ENCODE peak calls at places on chromosome 3, in four cellular contexts. L, W, H and T are unnamed samples.

GRCh38 chr3:50873376-50874157 is 198.8 kb downstream of the DOCK3 start:
- DNase-seq in L (no peak), W (no peak), H (no peak), T (no peak)

GRCh38 chr3:26647078-26647477 is 24.5 kb downstream of the LRRC3B start:
- DNase-seq in L (no peak), W (no peak), H (no peak), T (no peak)

GRCh38 chr3:8712045-8712870 is 21.3 kb upstream of the CAV3 start:
- DNase-seq in L (no peak), W (no peak), H (no peak), T (no peak)

GRCh38 chr3:159151130-159151529 is 349.3 kb downstream of the MFSD1 start:
- DNase-seq in L (no peak), W (no peak), H (no peak), T (no peak)

GRCh38 chr3:155312781-155313180 is 19.3 kb upstream of the STRIT1 start:
- DNase-seq in L (no peak), W (no peak), H (no peak), T (no peak)

GRCh38 chr3:141127344-141128125 is 76.4 kb downstream of the SPSB4 start:
- DNase-seq in L (no peak), W (no peak), H (no peak), T (no peak)

GRCh38 chr3:30943206-30943605 is 48.7 kb upstream of the GADL1 start:
- DNase-seq in L (no peak), W (no peak), H (no peak), T (no peak)

GRCh38 chr3:73052857-73053256 is 8.6 kb upstream of the EBLN2 start:
- DNase-seq in L (no peak), W (no peak), H (no peak), T (no peak)

GRCh38 chr3:24012589-24013257 is 67.6 kb downstream of the NR1D2 start:
- DNase-seq in L (no peak), W (no peak), H (no peak), T (no peak)

GRCh38 chr3:5800965-5801364 is 613.5 kb downstream of the EDEM1 start:
- DNase-seq in L (no peak), W (no peak), H (no peak), T (no peak)

GRCh38 chr3:58074997-58075396 is 66.8 kb downstream of the FLNB start:
- DNase-seq in L (no peak), W (no peak), H (no peak), T (no peak)

GRCh38 chr3:100525753-100526612 is 33.6 kb downstream of the TMEM45A start:
- DNase-seq in L (peak; percentile 35), W (peak; percentile 35), H (peak; percentile 7), T (peak; percentile 51)

GRCh38 chr3:58326267-58326932 is 6.3 kb upstream of the PXK start:
- DNase-seq in L (no peak), W (no peak), H (no peak), T (no peak)

GRCh38 chr3:141379250-141379872 is 11.1 kb downstream of the ZBTB38 start:
- DNase-seq in L (no peak), W (no peak), H (no peak), T (no peak)

GRCh38 chr3:94293793-94294195 is 230.9 kb downstream of the NSUN3 start:
- DNase-seq in L (no peak), W (no peak), H (no peak), T (no peak)

GRCh38 chr3:156307704-156308103 is 187.3 kb downstream of the KCNAB1 start:
- DNase-seq in L (peak; percentile 42), W (peak; percentile 58), H (no peak), T (peak; percentile 90)

GRCh38 chr3:39457361-39457760 is 10.1 kb upstream of the MOBP start:
- DNase-seq in L (no peak), W (no peak), H (no peak), T (no peak)

GRCh38 chr3:84601303-84601702 is 357.5 kb upstream of the CADM2 start:
- DNase-seq in L (no peak), W (no peak), H (no peak), T (no peak)

GRCh38 chr3:9078561-9079240 is 115.4 kb upstream of the RAD18 start:
- DNase-seq in L (no peak), W (no peak), H (peak; percentile 9), T (no peak)

GRCh38 chr3:77186319-77186718 is 146.4 kb downstream of the ROBO2 start:
- DNase-seq in L (no peak), W (no peak), H (no peak), T (no peak)

GRCh38 chr3:187406927-187407326 is 38.7 kb downstream of the RTP4 start:
- DNase-seq in L (no peak), W (no peak), H (no peak), T (no peak)

GRCh38 chr3:101077361-101078011 is 84.3 kb upstream of the ABI3BP start:
- DNase-seq in L (no peak), W (no peak), H (peak; percentile 73), T (no peak)

GRCh38 chr3:50616770-50617095 is 218 bp upstream of the MAPKAPK3 start:
- DNase-seq in L (peak; percentile 94), W (peak; percentile 93), H (peak; percentile 76), T (peak; percentile 97)

GRCh38 chr3:120350431-120350941 is 1.3 kb upstream of the LRRC58 start:
- DNase-seq in L (no peak), W (no peak), H (peak; percentile 40), T (peak; percentile 73)

GRCh38 chr3:135329479-135329878 is 534.4 kb downstream of the EPHB1 start:
- DNase-seq in L (no peak), W (no peak), H (no peak), T (no peak)

GRCh38 chr3:32703491-32703968 is 18.5 kb downstream of the CNOT10 start:
- DNase-seq in L (no peak), W (no peak), H (peak; percentile 13), T (no peak)

GRCh38 chr3:16824085-16824696 is 60.6 kb upstream of the PLCL2 start:
- DNase-seq in L (no peak), W (no peak), H (no peak), T (no peak)

GRCh38 chr3:28677581-28677980 is 329.0 kb upstream of the AZI2 start:
- DNase-seq in L (no peak), W (no peak), H (no peak), T (peak; percentile 48)

GRCh38 chr3:174101244-174101643 is 703.7 kb downstream of the NLGN1 start:
- DNase-seq in L (no peak), W (no peak), H (no peak), T (no peak)

GRCh38 chr3:122886251-122886650 is 91.4 kb downstream of the SLC49A4 start:
- DNase-seq in L (no peak), W (no peak), H (no peak), T (no peak)

GRCh38 chr3:90007786-90008499 is 900.5 kb downstream of the EPHA3 start:
- DNase-seq in L (no peak), W (no peak), H (no peak), T (no peak)

GRCh38 chr3:188950832-188951489 is 220.8 kb upstream of the TPRG1 start:
- DNase-seq in L (peak; percentile 85), W (peak; percentile 60), H (peak; percentile 92), T (peak; percentile 90)

GRCh38 chr3:138063416-138063815 is 52.0 kb downstream of the DZIP1L start:
- DNase-seq in L (no peak), W (no peak), H (no peak), T (no peak)

GRCh38 chr3:142850395-142851023 is 38.4 kb downstream of the PCOLCE2 start:
- DNase-seq in L (peak; percentile 83), W (peak; percentile 21), H (peak; percentile 80), T (peak; percentile 65)

GRCh38 chr3:145807990-145808389 is 353.0 kb downstream of the PLOD2 start:
- DNase-seq in L (no peak), W (no peak), H (peak; percentile 25), T (no peak)

GRCh38 chr3:142929109-142929508 is 34.4 kb downstream of the PAQR9 start:
- DNase-seq in L (peak; percentile 38), W (peak; percentile 36), H (peak; percentile 82), T (no peak)

GRCh38 chr3:141452045-141452444 is 34.8 kb upstream of the RASA2 start:
- DNase-seq in L (no peak), W (no peak), H (peak; percentile 82), T (no peak)

GRCh38 chr3:133490468-133491351 is 82.8 kb upstream of the CDV3 start:
- DNase-seq in L (no peak), W (no peak), H (no peak), T (no peak)

GRCh38 chr3:9190276-9190675 is 59.2 kb downstream of the SRGAP3 start:
- DNase-seq in L (no peak), W (no peak), H (no peak), T (no peak)

DNA sequence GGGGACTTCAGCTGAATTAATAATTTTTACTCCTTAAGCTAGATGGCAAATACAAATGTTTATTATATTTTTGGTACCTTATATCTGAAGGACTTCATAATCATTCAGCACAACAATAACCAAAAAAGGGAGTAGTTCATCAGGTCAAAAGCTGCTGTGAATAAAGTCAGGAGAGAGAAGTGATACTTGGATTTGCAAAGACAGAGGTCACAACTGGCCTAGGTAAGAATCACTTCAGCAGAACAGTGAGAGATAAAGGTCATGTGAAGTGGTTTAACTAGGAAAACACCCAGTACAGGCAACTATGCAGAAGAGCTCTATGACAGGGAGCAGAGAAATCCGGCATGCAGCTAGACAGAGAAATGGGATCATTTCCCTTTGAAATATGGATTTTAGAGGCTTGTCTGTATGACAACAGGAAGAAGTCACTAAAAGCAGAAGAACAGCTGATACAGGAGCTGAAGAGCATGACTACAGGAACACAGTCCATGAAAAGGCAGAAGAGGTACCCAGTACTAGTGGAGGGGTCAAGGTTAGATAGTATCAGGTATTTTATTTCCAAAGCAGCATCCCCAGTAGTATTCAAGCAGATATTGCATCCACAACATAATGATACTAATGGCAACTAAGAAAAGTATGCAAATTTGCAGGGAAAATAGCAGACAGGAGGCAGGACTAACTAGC is 25.7 kb downstream of the ZMAT3 start:
- DNase-seq in L (no peak), W (no peak), H (no peak), T (no peak)
- H3K9me3 ChIP-seq in L (no peaks in the 10 kb centered on the region), W (no peaks in the 10 kb centered on the region), H (no peaks in the 10 kb centered on the region), T (no peaks in the 10 kb centered on the region)

GRCh38 chr3:152197451-152197850 is 71.3 kb upstream of the MBNL1 start:
- DNase-seq in L (no peak), W (no peak), H (no peak), T (no peak)
- H3K27ac ChIP-seq in L (peak overlapping the region; percentile 75), W (peak overlapping the region; percentile 86), H (no peak overlapping the region), T (no peak overlapping the region)

GRCh38 chr3:160291290-160291908 is 66.2 kb downstream of the C3orf80 start:
- DNase-seq in L (no peak), W (no peak), H (peak; percentile 2), T (no peak)
- H3K9me3 ChIP-seq in L (no peaks in the 10 kb centered on the region), W (no peaks in the 10 kb centered on the region), H (no peaks in the 10 kb centered on the region), T (no peaks in the 10 kb centered on the region)

GRCh38 chr3:71690222-71690821 is 34.9 kb downstream of the EIF4E3 start:
- DNase-seq in L (no peak), W (peak; percentile 30), H (no peak), T (no peak)

GRCh38 chr3:71693641-71694040 is 31.6 kb downstream of the EIF4E3 start:
- DNase-seq in L (no peak), W (no peak), H (no peak), T (no peak)

GRCh38 chr3:71694358-71694999 is 30.7 kb downstream of the EIF4E3 start:
- DNase-seq in L (no peak), W (no peak), H (no peak), T (no peak)

GRCh38 chr3:71692139-71692538 is 33.1 kb downstream of the EIF4E3 start:
- DNase-seq in L (no peak), W (no peak), H (no peak), T (no peak)

GRCh38 chr3:71695000-71695482 is 30.2 kb downstream of the EIF4E3 start:
- DNase-seq in L (no peak), W (no peak), H (no peak), T (no peak)
- H3K27ac ChIP-seq in L (peak overlapping the region; percentile 68), W (no peak overlapping the region), H (peak overlapping the region; percentile 27), T (no peak overlapping the region)

GRCh38 chr3:13972679-13973379 is 93.0 kb upstream of the WNT7A start:
- DNase-seq in L (no peak), W (no peak), H (no peak), T (no peak)
- H3K9me3 ChIP-seq in L (peaks cover 42% of the 10 kb centered on the region), W (peaks cover 11% of the 10 kb centered on the region), H (peaks cover 14% of the 10 kb centered on the region), T (peaks cover 5% of the 10 kb centered on the region)